ENCODE peak calls at places on chromosomes 13 and 19, in nine cellular contexts. One of them, this sample, is unnamed.
A peak's percentile ranks its signal among the peaks of the same experiment; 100 is the strongest.

GRCh38 chr19:14146789-14147216 is 10.4 kb upstream of the ASF1B start:
- DNase-seq in memory B cell: no peak
- DNase-seq in HTR-8/SVneo: peak; percentile 59
- DNase-seq in SHP77: no peak
- DNase-seq in stimulated activated CD8-positive, alpha-beta memory T cell treated with anti-CD3 and anti-CD28 coated beads, Interleukin-4, amount 100 ng/mL, for 1 hour: no peak
- DNase-seq in NCI-H2029: no peak
- DNase-seq in bronchial epithelial cell: peak; percentile 53
- DNase-seq in epithelial cell of esophagus: peak; percentile 85
- DNase-seq in cardiac fibroblast: peak; percentile 88
- DNase-seq in this sample: no peak

GRCh38 chr13:35917252-35917941 is 213.8 kb downstream of the DCLK1 start:
- DNase-seq in stimulated activated CD8-positive, alpha-beta memory T cell treated with anti-CD3 and anti-CD28 coated beads, Interleukin-4, amount 100 ng/mL, for 1 hour: no peak
- DNase-seq in epithelial cell of esophagus: no peak
- DNase-seq in SHP77: no peak
- DNase-seq in NCI-H2029: no peak
- DNase-seq in HTR-8/SVneo: no peak
- DNase-seq in memory B cell: no peak
- DNase-seq in cardiac fibroblast: no peak
- DNase-seq in bronchial epithelial cell: no peak
- DNase-seq in this sample: no peak

GRCh38 chr13:65497265-65497664 is 1732.9 kb downstream of the PCDH9 start:
- DNase-seq in HTR-8/SVneo: peak; percentile 0
- DNase-seq in stimulated activated CD8-positive, alpha-beta memory T cell treated with anti-CD3 and anti-CD28 coated beads, Interleukin-4, amount 100 ng/mL, for 1 hour: no peak
- DNase-seq in memory B cell: no peak
- DNase-seq in bronchial epithelial cell: peak; percentile 2
- DNase-seq in epithelial cell of esophagus: peak; percentile 42
- DNase-seq in SHP77: no peak
- DNase-seq in NCI-H2029: no peak
- DNase-seq in cardiac fibroblast: peak; percentile 47
- DNase-seq in this sample: peak; percentile 20

GRCh38 chr13:106362637-106363036 is 172.8 kb downstream of the EFNB2 start:
- DNase-seq in SHP77: no peak
- DNase-seq in cardiac fibroblast: no peak
- DNase-seq in NCI-H2029: no peak
- DNase-seq in epithelial cell of esophagus: peak; percentile 72
- DNase-seq in memory B cell: no peak
- DNase-seq in bronchial epithelial cell: peak; percentile 40
- DNase-seq in stimulated activated CD8-positive, alpha-beta memory T cell treated with anti-CD3 and anti-CD28 coated beads, Interleukin-4, amount 100 ng/mL, for 1 hour: no peak
- DNase-seq in HTR-8/SVneo: no peak
- DNase-seq in this sample: no peak

GRCh38 chr19:33191501-33191900 is 2.6 kb upstream of the LRP3 start:
- DNase-seq in memory B cell: no peak
- DNase-seq in cardiac fibroblast: no peak
- DNase-seq in stimulated activated CD8-positive, alpha-beta memory T cell treated with anti-CD3 and anti-CD28 coated beads, Interleukin-4, amount 100 ng/mL, for 1 hour: no peak
- DNase-seq in epithelial cell of esophagus: no peak
- DNase-seq in NCI-H2029: no peak
- DNase-seq in HTR-8/SVneo: no peak
- DNase-seq in bronchial epithelial cell: no peak
- DNase-seq in SHP77: no peak
- DNase-seq in this sample: no peak

GRCh38 chr19:35184884-35185283 is 30.3 kb downstream of the FXYD5 start:
- DNase-seq in epithelial cell of esophagus: no peak
- DNase-seq in SHP77: no peak
- DNase-seq in stimulated activated CD8-positive, alpha-beta memory T cell treated with anti-CD3 and anti-CD28 coated beads, Interleukin-4, amount 100 ng/mL, for 1 hour: no peak
- DNase-seq in memory B cell: no peak
- DNase-seq in NCI-H2029: no peak
- DNase-seq in cardiac fibroblast: no peak
- DNase-seq in bronchial epithelial cell: no peak
- DNase-seq in HTR-8/SVneo: no peak
- DNase-seq in this sample: no peak

GRCh38 chr19:33798701-33799111 is 2.0 kb downstream of the KCTD15 start:
- DNase-seq in SHP77: no peak
- DNase-seq in HTR-8/SVneo: no peak
- DNase-seq in NCI-H2029: no peak
- DNase-seq in epithelial cell of esophagus: peak; percentile 25
- DNase-seq in bronchial epithelial cell: no peak
- DNase-seq in memory B cell: no peak
- DNase-seq in cardiac fibroblast: peak; percentile 29
- DNase-seq in stimulated activated CD8-positive, alpha-beta memory T cell treated with anti-CD3 and anti-CD28 coated beads, Interleukin-4, amount 100 ng/mL, for 1 hour: no peak
- DNase-seq in this sample: no peak

GRCh38 chr19:10828981-10829821 is 6.8 kb downstream of the TMED1 start:
- DNase-seq in SHP77: no peak
- DNase-seq in stimulated activated CD8-positive, alpha-beta memory T cell treated with anti-CD3 and anti-CD28 coated beads, Interleukin-4, amount 100 ng/mL, for 1 hour: no peak
- DNase-seq in bronchial epithelial cell: no peak
- DNase-seq in HTR-8/SVneo: no peak
- DNase-seq in epithelial cell of esophagus: no peak
- DNase-seq in NCI-H2029: no peak
- DNase-seq in memory B cell: no peak
- DNase-seq in cardiac fibroblast: no peak
- DNase-seq in this sample: no peak

GRCh38 chr13:101709952-101710351 is 257.5 kb downstream of the ITGBL1 start:
- DNase-seq in bronchial epithelial cell: no peak
- DNase-seq in NCI-H2029: peak; percentile 21
- DNase-seq in stimulated activated CD8-positive, alpha-beta memory T cell treated with anti-CD3 and anti-CD28 coated beads, Interleukin-4, amount 100 ng/mL, for 1 hour: no peak
- DNase-seq in cardiac fibroblast: no peak
- DNase-seq in HTR-8/SVneo: no peak
- DNase-seq in epithelial cell of esophagus: no peak
- DNase-seq in SHP77: no peak
- DNase-seq in memory B cell: no peak
- DNase-seq in this sample: no peak

GRCh38 chr13:91270031-91270430 is 77.5 kb upstream of the MIR17HG start:
- DNase-seq in memory B cell: no peak
- DNase-seq in bronchial epithelial cell: no peak
- DNase-seq in cardiac fibroblast: no peak
- DNase-seq in NCI-H2029: no peak
- DNase-seq in stimulated activated CD8-positive, alpha-beta memory T cell treated with anti-CD3 and anti-CD28 coated beads, Interleukin-4, amount 100 ng/mL, for 1 hour: no peak
- DNase-seq in SHP77: no peak
- DNase-seq in epithelial cell of esophagus: no peak
- DNase-seq in HTR-8/SVneo: peak; percentile 22
- DNase-seq in this sample: no peak

This sample was measured in Panc1.